ENCODE peak calls at places on chromosomes 16 and 17, in nine cellular contexts. A is BE2C, H is WTC11, F is Calu3, B is choroid plexus epithelial cell, X is A549, T is CD14-positive monocyte, K is endothelial cell, Q is AG04449. G is an unnamed sample.

GRCh38 chr17:37361543-37361942 is 14.2 kb upstream of the C17orf78 start:
- DNase-seq in T (no peak), B (no peak), F (no peak), H (no peak), Q (no peak), X (no peak), K (no peak), A (no peak), G (no peak)

GRCh38 chr16:87173294-87173883 is 143.8 kb downstream of the C16orf95 start:
- DNase-seq in A (no peak), Q (no peak), K (no peak), F (no peak), T (no peak), H (no peak), X (no peak), B (no peak), G (no peak)

GRCh38 chr16:1766231-1766630 is 5.1 kb downstream of the NME3 start:
- DNase-seq in T (no peak), A (no peak), K (no peak), Q (no peak), B (no peak), F (no peak), X (no peak), H (no peak), G (no peak)

GRCh38 chr17:63988741-63989621 is 9.2 kb upstream of the PRR29 start:
- DNase-seq in T (no peak), Q (no peak), K (no peak), A (no peak), F (no peak), B (peak; percentile 9), H (peak; percentile 38), X (no peak), G (no peak)

GRCh38 chr16:27363246-27363632 is 38.7 kb upstream of the IL21R start:
- DNase-seq in B (no peak), K (no peak), H (no peak), T (no peak), F (no peak), X (no peak), Q (no peak), A (no peak), G (no peak)

GRCh38 chr17:7018331-7018964 is 4.4 kb upstream of the BCL6B start:
- DNase-seq in Q (no peak), F (no peak), T (no peak), H (no peak), X (no peak), K (no peak), B (no peak), A (no peak), G (no peak)

GRCh38 chr17:51640108-51640622 is 379.8 kb downstream of the UTP18 start:
- DNase-seq in A (peak; percentile 22), F (no peak), H (peak; percentile 42), B (peak; percentile 0), K (peak; percentile 49), Q (no peak), T (no peak), X (peak; percentile 84), G (peak; percentile 21)

GRCh38 chr16:2473999-2474876 is 689 bp upstream of the TBC1D24 start:
- DNase-seq in K (peak; percentile 45), F (peak; percentile 60), H (peak; percentile 42), A (peak; percentile 69), T (no peak), X (peak; percentile 72), B (peak; percentile 38), Q (no peak), G (peak; percentile 80)

GRCh38 chr16:68009157-68009735 is 6.5 kb downstream of the DPEP2NB start:
- DNase-seq in T (no peak), H (no peak), X (no peak), F (no peak), A (no peak), B (no peak), Q (no peak), K (no peak), G (no peak)

GRCh38 chr16:50203681-50204080 is 50.6 kb downstream of the TENT4B start:
- DNase-seq in Q (no peak), F (no peak), T (no peak), B (no peak), A (no peak), H (no peak), K (no peak), X (no peak), G (no peak)

GRCh38 chr17:42563543-42563942 is 1.6 kb downstream of the COASY start:
- DNase-seq in A (peak; percentile 47), B (no peak), F (peak; percentile 67), T (no peak), H (no peak), Q (no peak), K (no peak), X (no peak), G (no peak)

GRCh38 chr17:42564815-42565522 is 1.9 kb upstream of the MLX start:
- DNase-seq in K (no peak), B (no peak), X (no peak), H (no peak), T (no peak), F (no peak), A (no peak), Q (no peak), G (no peak)

GRCh38 chr17:42563950-42564349 is 2.0 kb downstream of the COASY start:
- DNase-seq in B (no peak), K (no peak), T (no peak), X (no peak), A (no peak), Q (no peak), F (no peak), H (no peak), G (no peak)

GRCh38 chr17:42561908-42562844 is at the start of gene COASY:
- DNase-seq in A (peak; percentile 98), K (peak; percentile 93), H (peak; percentile 96), B (peak; percentile 99), X (peak; percentile 100), T (peak; percentile 93), F (peak; percentile 98), Q (peak; percentile 85), G (peak; percentile 98)

DNA sequence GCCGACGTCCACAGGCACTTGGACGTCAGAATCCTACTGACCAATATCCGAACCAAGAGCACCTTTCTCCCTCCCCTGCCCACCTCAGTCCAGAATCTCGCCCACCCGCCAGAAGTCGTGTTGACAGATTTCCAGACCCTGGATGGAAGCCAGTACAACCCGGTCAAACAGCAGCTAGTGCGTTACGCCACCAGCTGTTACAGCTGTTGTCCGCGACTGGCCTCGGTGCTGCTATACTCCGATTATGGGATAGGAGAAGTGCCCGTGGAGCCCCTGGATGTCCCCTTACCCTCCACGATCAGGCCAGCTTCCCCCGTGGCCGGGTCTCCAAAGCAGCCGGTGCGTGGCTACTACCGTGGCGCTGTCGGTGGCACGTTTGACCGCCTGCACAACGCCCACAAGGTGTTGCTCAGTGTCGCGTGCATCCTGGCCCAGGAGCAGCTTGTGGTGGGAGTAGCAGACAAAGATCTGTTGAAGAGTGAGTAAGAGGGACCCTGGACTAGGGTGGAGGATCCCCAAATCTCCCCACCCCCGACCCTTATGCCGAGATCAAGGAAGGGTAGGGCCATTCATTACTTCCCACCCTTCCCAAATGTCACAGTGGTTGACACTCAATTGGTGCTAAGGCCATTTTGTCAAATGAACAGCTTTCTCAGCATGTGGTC is 1.0 kb downstream of the COASY start:
- DNase-seq in Q (no peak), F (no peak), K (no peak), T (no peak), A (peak; percentile 35), B (no peak), X (no peak), H (no peak), G (no peak)
- TF ChIP-seq CTCF in Q (no peak), F (no peak), K (no peak), T (no peak), A (no peak), B (no peak), X (no peak), H (no peak), G (no peak)

GRCh38 chr17:45129940-45130639 is 2.2 kb downstream of the PLCD3 start:
- DNase-seq in T (no peak), F (peak; percentile 53), A (no peak), H (no peak), K (no peak), B (no peak), Q (no peak), X (no peak), G (no peak)
- TF ChIP-seq CTCF in T (no peak), F (no peak), A (no peak), H (no peak), K (no peak), B (no peak), Q (no peak), X (no peak), G (no peak)

GRCh38 chr17:73340093-73340596 is 28.3 kb upstream of the CDC42EP4 start:
- DNase-seq in K (no peak), F (peak; percentile 77), H (no peak), A (no peak), T (peak; percentile 77), B (peak; percentile 93), Q (peak; percentile 65), X (peak; percentile 99), G (no peak)
- TF ChIP-seq CTCF in K (no peak), F (peak; percentile 23), H (no peak), A (peak; percentile 28), T (peak; percentile 57), B (peak; percentile 49), Q (peak; percentile 32), X (peak; percentile 30), G (no peak)

DNA sequence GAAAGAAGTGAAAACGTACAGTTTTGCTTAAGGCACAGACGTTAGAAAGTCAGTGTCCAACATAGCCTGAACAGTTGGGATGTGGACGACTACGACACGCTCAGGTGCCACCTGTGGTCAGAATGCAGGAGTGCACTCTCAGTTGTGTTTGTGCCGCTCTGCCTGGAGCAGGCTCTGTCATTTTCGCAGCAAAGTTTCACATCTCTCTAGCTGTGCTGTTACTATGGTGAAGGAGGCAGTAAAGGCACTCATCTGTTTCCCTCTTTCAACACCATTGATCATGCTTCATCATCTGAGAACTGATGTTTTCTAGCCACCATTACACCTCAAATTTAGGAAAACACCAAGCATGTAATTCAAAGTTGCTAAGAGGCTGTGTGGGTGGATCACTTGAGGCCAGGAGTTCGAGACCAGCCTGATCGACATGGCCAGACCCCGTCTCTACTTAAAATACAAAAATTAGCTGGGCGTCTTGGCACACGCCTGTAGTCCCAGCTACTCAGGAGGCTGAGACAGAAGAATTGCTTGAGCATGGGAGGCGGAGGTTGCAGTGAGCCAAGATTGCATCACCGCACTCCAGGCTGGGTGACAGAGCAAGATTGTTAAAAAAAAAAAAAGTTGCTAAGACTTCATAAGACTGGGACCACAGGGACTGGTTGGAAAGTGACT is 44.9 kb upstream of the DNAJA2 start:
- DNase-seq in H (peak; percentile 56), B (peak; percentile 51), A (peak; percentile 56), K (peak; percentile 49), X (peak; percentile 80), F (peak; percentile 72), Q (no peak), T (peak; percentile 68), G (peak; percentile 87)
- TF ChIP-seq CTCF in H (no peak), B (peak; percentile 62), A (peak; percentile 65), K (peak; percentile 29), X (no peak), F (peak; percentile 49), Q (peak; percentile 26), T (peak; percentile 57), G (peak; percentile 56)